ENCODE peak calls at places on chromosomes 6 and 20, in ten cellular contexts. I is hippocampal formation; X is GM20000; Y is left cardiac atrium; L is GM03348; V is stimulated activated CD4-positive, alpha-beta T cell treated with anti-CD3 and anti-CD28 coated beads, Interleukin-2, amount 100 ng/mL, for 48 hours; U is NAMALWA; S is osteocyte; Q is HEK293T; N is NK-92 treated with Interleukin-12 subunit alpha and Interleukin-12 subunit beta, amount 100 ng/mL, for 24 hours. R is an unnamed sample.
A peak's percentile ranks its signal among the peaks of the same experiment; 100 is the strongest.

GRCh38 chr20:57779401-57780003 is 69.7 kb upstream of the PMEPA1 start:
- DNase-seq in I (no peak), X (no peak), Y (no peak), L (no peak), V (no peak), U (no peak), S (no peak), Q (no peak), N (no peak), R (no peak)

GRCh38 chr6:69305456-69305855 is 491.4 kb downstream of the LMBRD1 start:
- DNase-seq in I (no peak), X (no peak), Y (no peak), L (no peak), V (no peak), U (no peak), S (no peak), Q (no peak), N (no peak), R (no peak)

GRCh38 chr20:3857405-3857804 is 10.8 kb downstream of the MAVS start:
- DNase-seq in I (no peak), X (no peak), Y (no peak), L (no peak), V (no peak), U (no peak), S (no peak), Q (no peak), N (no peak), R (no peak)

GRCh38 chr20:33793011-33793931 is 17.9 kb upstream of the CHMP4B start:
- DNase-seq in I (no peak), X (no peak), Y (peak; percentile 50), L (peak; percentile 56), V (no peak), U (no peak), S (no peak), Q (no peak), N (no peak), R (no peak)

GRCh38 chr20:4153251-4153650 is 137.9 kb upstream of the RNF24 start:
- DNase-seq in I (no peak), X (no peak), Y (no peak), L (no peak), V (no peak), U (no peak), S (no peak), Q (no peak), N (no peak), R (no peak)

GRCh38 chr6:11298651-11299420 is 66.4 kb upstream of the NEDD9 start:
- DNase-seq in I (no peak), X (no peak), Y (no peak), L (no peak), V (no peak), U (no peak), S (no peak), Q (no peak), N (no peak), R (no peak)

GRCh38 chr6:101393291-101394251 is at the start of gene GRIK2:
- DNase-seq in I (peak; percentile 47), X (no peak), Y (peak; percentile 33), L (peak; percentile 84), V (no peak), U (no peak), S (peak; percentile 87), Q (peak; percentile 69), N (no peak), R (no peak)

GRCh38 chr6:41941280-41942044 is at the start of gene CCND3:
- DNase-seq in I (peak; percentile 81), X (peak; percentile 95), Y (peak; percentile 96), L (peak; percentile 97), V (peak; percentile 87), U (peak; percentile 92), S (peak; percentile 93), Q (peak; percentile 86), N (peak; percentile 85), R (peak; percentile 95)

GRCh38 chr6:114735118-114735730 is 392.4 kb upstream of the HS3ST5 start:
- DNase-seq in I (no peak), X (no peak), Y (no peak), L (no peak), V (no peak), U (no peak), S (no peak), Q (no peak), N (no peak), R (no peak)

GRCh38 chr6:56851104-56851503 is 103.8 kb upstream of the BEND6 start:
- DNase-seq in I (peak; percentile 47), X (no peak), Y (no peak), L (peak; percentile 43), V (no peak), U (no peak), S (no peak), Q (no peak), N (no peak), R (no peak)

GRCh38 chr6:11412011-11412424 is 125.5 kb upstream of the TMEM170B start:
- DNase-seq in I (no peak), X (no peak), Y (no peak), L (peak; percentile 54), V (no peak), U (no peak), S (no peak), Q (no peak), N (no peak), R (peak; percentile 55)

GRCh38 chr20:37990571-37991151 is 42.6 kb downstream of the TTI1 start:
- DNase-seq in I (no peak), X (peak; percentile 89), Y (peak; percentile 74), L (peak; percentile 55), V (peak; percentile 43), U (peak; percentile 14), S (no peak), Q (no peak), N (peak; percentile 85), R (no peak)

GRCh38 chr6:108587258-108588059 is 26.7 kb downstream of the FOXO3 start:
- DNase-seq in I (peak; percentile 32), X (no peak), Y (no peak), L (peak; percentile 65), V (no peak), U (no peak), S (no peak), Q (no peak), N (no peak), R (no peak)

GRCh38 chr6:42378125-42378524 is 73.6 kb downstream of the TRERF1 start:
- DNase-seq in I (no peak), X (peak; percentile 32), Y (no peak), L (no peak), V (no peak), U (no peak), S (no peak), Q (no peak), N (no peak), R (no peak)

GRCh38 chr6:35214869-35215664 is 1.3 kb downstream of the SCUBE3 start:
- DNase-seq in I (no peak), X (no peak), Y (no peak), L (no peak), V (no peak), U (no peak), S (no peak), Q (no peak), N (no peak), R (no peak)

GRCh38 chr6:161543910-161544309 is 270.0 kb upstream of the AGPAT4 start:
- DNase-seq in I (no peak), X (peak; percentile 7), Y (no peak), L (no peak), V (no peak), U (no peak), S (no peak), Q (no peak), N (no peak), R (no peak)

GRCh38 chr20:38110525-38111178 is 54.4 kb downstream of the TGM2 start:
- DNase-seq in I (no peak), X (no peak), Y (no peak), L (no peak), V (no peak), U (no peak), S (no peak), Q (no peak), N (no peak), R (peak; percentile 88)

GRCh38 chr6:87714093-87714809 is 12.2 kb upstream of the AKIRIN2 start:
- DNase-seq in I (no peak), X (no peak), Y (no peak), L (no peak), V (no peak), U (no peak), S (no peak), Q (no peak), N (peak; percentile 41), R (no peak)

GRCh38 chr6:109001554-109001953 is 93.1 kb downstream of the SESN1 start:
- DNase-seq in I (no peak), X (no peak), Y (no peak), L (no peak), V (no peak), U (no peak), S (no peak), Q (no peak), N (no peak), R (no peak)

GRCh38 chr6:76770166-76770565 is 693.1 kb downstream of the HTR1B start:
- DNase-seq in I (no peak), X (no peak), Y (no peak), L (no peak), V (no peak), U (no peak), S (no peak), Q (no peak), N (no peak), R (no peak)

GRCh38 chr6:131924881-131925474 is 26.2 kb downstream of the CCN2 start:
- DNase-seq in I (no peak), X (no peak), Y (no peak), L (peak; percentile 61), V (no peak), U (peak; percentile 80), S (no peak), Q (peak; percentile 45), N (no peak), R (no peak)

GRCh38 chr6:71400852-71401251 is 112.2 kb downstream of the OGFRL1 start:
- DNase-seq in I (no peak), X (no peak), Y (no peak), L (no peak), V (no peak), U (no peak), S (no peak), Q (no peak), N (no peak), R (no peak)

GRCh38 chr6:154232013-154232920 is 124.3 kb downstream of the IPCEF1 start:
- DNase-seq in I (no peak), X (no peak), Y (no peak), L (no peak), V (no peak), U (no peak), S (no peak), Q (no peak), N (no peak), R (no peak)

GRCh38 chr6:114375803-114376202 is 33.0 kb upstream of the HS3ST5 start:
- DNase-seq in I (no peak), X (no peak), Y (no peak), L (no peak), V (no peak), U (no peak), S (no peak), Q (no peak), N (no peak), R (no peak)

GRCh38 chr6:7542878-7543394 is 1.5 kb downstream of the DSP start:
- DNase-seq in I (no peak), X (peak; percentile 32), Y (peak; percentile 74), L (peak; percentile 76), V (no peak), U (no peak), S (peak; percentile 87), Q (peak; percentile 74), N (no peak), R (peak; percentile 92)

GRCh38 chr6:5671162-5671561 is 335.6 kb downstream of the NRN1 start:
- DNase-seq in I (peak; percentile 17), X (peak; percentile 56), Y (no peak), L (peak; percentile 62), V (no peak), U (peak; percentile 72), S (no peak), Q (no peak), N (no peak), R (no peak)

GRCh38 chr6:6696867-6697531 is 108.5 kb downstream of the LY86 start:
- DNase-seq in I (peak; percentile 46), X (peak; percentile 55), Y (peak; percentile 74), L (peak; percentile 73), V (peak; percentile 38), U (peak; percentile 61), S (no peak), Q (peak; percentile 73), N (no peak), R (no peak)

GRCh38 chr6:21176197-21176596 is 417.4 kb upstream of the SOX4 start:
- DNase-seq in I (no peak), X (no peak), Y (no peak), L (no peak), V (no peak), U (no peak), S (no peak), Q (no peak), N (no peak), R (no peak)